ENCODE peak calls at places on chromosomes 5 and 9, in six cellular contexts. Y is aorta; P is stimulated activated CD8-positive, alpha-beta memory T cell treated with anti-CD3 and anti-CD28 coated beads, Interleukin-4, amount 100 ng/mL, for 24 hours; C is NCI-H1092; O is cardiac fibroblast; S is retina. M is an unnamed sample.

GRCh38 chr9:97853056-97853843 is at the start of gene FOXE1:
- DNase-seq in Y (no peak), P (no peak), C (no peak), O (no peak), S (peak), M (no peak)

GRCh38 chr5:74326571-74327338 is 313.8 kb downstream of the ENC1 start:
- DNase-seq in Y (no peak), P (peak), C (no peak), O (peak), S (no peak), M (peak)

GRCh38 chr5:98513378-98513777 is 260.1 kb upstream of the RGMB start:
- DNase-seq in Y (no peak), P (no peak), C (peak), O (no peak), S (peak), M (no peak)

GRCh38 chr9:126395439-126396212 is 69.0 kb downstream of the MVB12B start:
- DNase-seq in Y (no peak), P (no peak), C (no peak), O (peak), S (no peak), M (peak)

GRCh38 chr5:40904205-40904993 is 4.9 kb upstream of the C7 start:
- DNase-seq in Y (no peak), P (no peak), C (peak), O (peak), S (peak), M (peak)

GRCh38 chr5:169450464-169450863 is 133.1 kb upstream of the SPDL1 start:
- DNase-seq in Y (no peak), P (no peak), C (no peak), O (peak), S (no peak), M (peak)

GRCh38 chr9:134725605-134725940 is 84.0 kb downstream of the COL5A1 start:
- DNase-seq in Y (no peak), P (no peak), C (no peak), O (no peak), S (no peak), M (no peak)

GRCh38 chr9:134374301-134375010 is 48.2 kb downstream of the RXRA start:
- DNase-seq in Y (no peak), P (no peak), C (no peak), O (no peak), S (no peak), M (no peak)

GRCh38 chr9:116687762-116688160 is 656 bp downstream of the TRIM32 start:
- DNase-seq in Y (no peak), P (no peak), C (no peak), O (no peak), S (no peak), M (no peak)

GRCh38 chr5:65760504-65761275 is 38.7 kb downstream of the NLN start:
- DNase-seq in Y (no peak), P (peak), C (peak), O (peak), S (no peak), M (peak)

GRCh38 chr5:172941067-172941516 is 18.1 kb upstream of the RPL26L1 start:
- DNase-seq in Y (no peak), P (no peak), C (no peak), O (peak), S (no peak), M (peak)

GRCh38 chr9:114278881-114279570 is 43.9 kb upstream of the ORM1 start:
- DNase-seq in Y (peak), P (no peak), C (no peak), O (peak), S (no peak), M (no peak)

GRCh38 chr9:17402309-17402708 is 176.6 kb upstream of the SH3GL2 start:
- DNase-seq in Y (no peak), P (no peak), C (no peak), O (peak), S (no peak), M (peak)

GRCh38 chr9:38677660-38678303 is 42.2 kb downstream of the FAM240B start:
- DNase-seq in Y (no peak), P (no peak), C (no peak), O (no peak), S (no peak), M (no peak)

GRCh38 chr9:113564804-113565237 is 101.3 kb downstream of the RGS3 start:
- DNase-seq in Y (peak), P (no peak), C (peak), O (peak), S (no peak), M (peak)

GRCh38 chr9:110897899-110898298 is 140.4 kb downstream of the LPAR1 start:
- DNase-seq in Y (no peak), P (no peak), C (no peak), O (peak), S (no peak), M (peak)

GRCh38 chr5:134509308-134510040 is 16.0 kb upstream of the JADE2 start:
- DNase-seq in Y (peak), P (no peak), C (no peak), O (peak), S (no peak), M (peak)

GRCh38 chr9:108921200-108921599 is 12.7 kb downstream of the ELP1 start:
- DNase-seq in Y (no peak), P (no peak), C (no peak), O (no peak), S (no peak), M (no peak)

GRCh38 chr5:1808466-1808865 is 7.3 kb downstream of the NDUFS6 start:
- DNase-seq in Y (peak), P (no peak), C (no peak), O (peak), S (no peak), M (peak)

GRCh38 chr9:130660683-130661460 is 3.5 kb upstream of the PRDM12 start:
- DNase-seq in Y (no peak), P (no peak), C (no peak), O (no peak), S (peak), M (no peak)

GRCh38 chr9:89532478-89532877 is 34.6 kb upstream of the SEMA4D start:
- DNase-seq in Y (no peak), P (peak), C (no peak), O (no peak), S (no peak), M (no peak)

GRCh38 chr5:40585537-40586267 is 94.0 kb upstream of the PTGER4 start:
- DNase-seq in Y (no peak), P (no peak), C (no peak), O (no peak), S (no peak), M (no peak)

GRCh38 chr9:73152953-73153352 is 1.3 kb downstream of the ANXA1 start:
- DNase-seq in Y (no peak), P (no peak), C (no peak), O (peak), S (no peak), M (peak)

GRCh38 chr5:103207653-103208052 is 50.9 kb upstream of the MACIR start:
- DNase-seq in Y (no peak), P (no peak), C (no peak), O (peak), S (no peak), M (peak)

GRCh38 chr9:35759795-35760194 is 5.7 kb upstream of the MSMP start:
- DNase-seq in Y (no peak), P (no peak), C (no peak), O (no peak), S (no peak), M (no peak)

GRCh38 chr5:55994502-55994997 is at the start of gene IL6ST:
- DNase-seq in Y (no peak), P (peak), C (no peak), O (peak), S (peak), M (peak)

GRCh38 chr5:138654281-138654867 is 79.2 kb upstream of the HSPA9 start:
- DNase-seq in Y (no peak), P (peak), C (no peak), O (peak), S (no peak), M (no peak)